ENCODE peak calls at places on chromosomes 2 and 18, in seven cellular contexts. Y is stimulated activated CD4-positive, alpha-beta T cell treated with anti-CD3 and anti-CD28 coated beads, Interleukin-4, amount 100 ng/mL, for 48 hours; S is adrenal gland; U is activated T-cell treated with anti-CD3 and anti-CD28 coated beads, Interleukin-2, amount 50 U/mL, for 4 hours; L is uterus; R is GM06990; D is choroid plexus epithelial cell. I is an unnamed sample.

GRCh38 chr2:164388511-164388910 is 232.8 kb downstream of the GRB14 start:
- DNase-seq in Y (no peak), S (no peak), U (no peak), L (no peak), R (no peak), D (peak), I (no peak)

GRCh38 chr2:63023444-63023843 is 27.2 kb upstream of the OTX1 start:
- DNase-seq in Y (no peak), S (no peak), U (no peak), L (no peak), R (no peak), D (peak), I (no peak)

GRCh38 chr18:62881509-62882016 is 166.2 kb downstream of the PHLPP1 start:
- DNase-seq in Y (no peak), S (no peak), U (no peak), L (no peak), R (no peak), D (peak), I (no peak)

GRCh38 chr2:2523395-2524339 is 192.6 kb upstream of the MYT1L start:
- DNase-seq in Y (no peak), S (no peak), U (no peak), L (no peak), R (no peak), D (no peak), I (no peak)

GRCh38 chr18:49046125-49046524 is 95.4 kb upstream of the SMAD7 start:
- DNase-seq in Y (no peak), S (no peak), U (no peak), L (no peak), R (no peak), D (no peak), I (no peak)

GRCh38 chr18:67104700-67105284 is 411.7 kb downstream of the DSEL start:
- DNase-seq in Y (peak), S (peak), U (peak), L (no peak), R (no peak), D (peak), I (peak)

GRCh38 chr2:39202639-39203369 is 41.0 kb downstream of the CDKL4 start:
- DNase-seq in Y (no peak), S (no peak), U (no peak), L (no peak), R (no peak), D (peak), I (no peak)

GRCh38 chr18:78595924-78596573 is 383.6 kb upstream of the SALL3 start:
- DNase-seq in Y (no peak), S (no peak), U (no peak), L (no peak), R (no peak), D (no peak), I (no peak)

GRCh38 chr18:77379976-77380375 is 130.3 kb downstream of the GALR1 start:
- DNase-seq in Y (no peak), S (no peak), U (no peak), L (no peak), R (no peak), D (no peak), I (no peak)

GRCh38 chr2:155054712-155055111 is 356.2 kb downstream of the KCNJ3 start:
- DNase-seq in Y (no peak), S (no peak), U (no peak), L (no peak), R (no peak), D (no peak), I (no peak)

GRCh38 chr2:210519594-210519993 is 36.8 kb upstream of the CPS1 start:
- DNase-seq in Y (no peak), S (no peak), U (no peak), L (no peak), R (no peak), D (no peak), I (no peak)